ENCODE peak calls at places on chromosomes 1 and 21, in eight cellular contexts. A is GM23338, H is C1 segment of cervical spinal cord, Q is ELF-1, Y is B cell, P is NCI-H2171 treated with DMSO at 0.1 percent for 48 hours, R is MV-4-11, E is AG04450. X is an unnamed sample.

GRCh38 chr1:1543706-1544099 is 3.3 kb upstream of the TMEM240 start:
- DNase-seq in A (no peak), H (no peak), Q (no peak), Y (no peak), P (no peak), R (peak; percentile 32), E (no peak), X (no peak)

GRCh38 chr21:45502006-45502345 is 40.3 kb downstream of the SLC19A1 start:
- DNase-seq in A (no peak), H (no peak), Q (no peak), Y (no peak), P (no peak), R (no peak), E (no peak), X (peak; percentile 41)

GRCh38 chr21:44263768-44264167 is 2.1 kb upstream of the DNMT3L start:
- DNase-seq in A (no peak), H (no peak), Q (no peak), Y (no peak), P (peak; percentile 53), R (no peak), E (no peak), X (no peak)

GRCh38 chr1:103180660-103181059 is 72.3 kb upstream of the COL11A1 start:
- DNase-seq in A (no peak), H (no peak), Q (no peak), Y (no peak), P (no peak), R (no peak), E (peak; percentile 33), X (no peak)

GRCh38 chr1:197659175-197659574 is 116.1 kb downstream of the DENND1B start:
- DNase-seq in A (no peak), H (no peak), Q (no peak), Y (no peak), P (no peak), R (no peak), E (no peak), X (no peak)

GRCh38 chr1:204410764-204411450 is 710 bp downstream of the PPP1R15B start:
- DNase-seq in A (peak; percentile 60), H (peak; percentile 51), Q (peak; percentile 71), Y (no peak), P (peak; percentile 59), R (peak; percentile 33), E (no peak), X (peak; percentile 73)

GRCh38 chr21:39518055-39518844 is 66.5 kb downstream of the SH3BGR start:
- DNase-seq in A (peak; percentile 96), H (peak; percentile 16), Q (peak; percentile 78), Y (peak; percentile 56), P (peak; percentile 76), R (peak; percentile 39), E (peak; percentile 16), X (peak; percentile 82)

GRCh38 chr1:117116090-117116783 is 5.3 kb downstream of the TRIM45 start:
- DNase-seq in A (no peak), H (no peak), Q (no peak), Y (no peak), P (no peak), R (no peak), E (no peak), X (no peak)

GRCh38 chr1:244552336-244552735 is 91.3 kb downstream of the CATSPERE start:
- DNase-seq in A (no peak), H (no peak), Q (no peak), Y (no peak), P (no peak), R (no peak), E (no peak), X (no peak)

GRCh38 chr1:9164919-9165318 is 36.0 kb upstream of the GPR157 start:
- DNase-seq in A (no peak), H (no peak), Q (no peak), Y (no peak), P (no peak), R (no peak), E (no peak), X (no peak)

GRCh38 chr1:114342376-114342775 is 168.6 kb downstream of the TRIM33 start:
- DNase-seq in A (no peak), H (no peak), Q (no peak), Y (no peak), P (no peak), R (peak; percentile 93), E (no peak), X (peak; percentile 37)

GRCh38 chr21:45856422-45856821 is 125.1 kb upstream of the COL6A1 start:
- DNase-seq in A (no peak), H (no peak), Q (no peak), Y (no peak), P (no peak), R (no peak), E (no peak), X (peak; percentile 31)

GRCh38 chr1:88741413-88741812 is 57.3 kb downstream of the PKN2 start:
- DNase-seq in A (no peak), H (no peak), Q (no peak), Y (no peak), P (no peak), R (no peak), E (no peak), X (no peak)

X was measured in islet precursor cell.